ENCODE peak calls at places on chromosomes 4 and X, in nine cellular contexts. Q is CD8-positive, alpha-beta T cell; J is retina; O is naive thymus-derived CD8-positive, alpha-beta T cell; M is breast epithelium; U is right cardiac atrium; I is foreskin fibroblast; D is caudate nucleus; X is cerebellum. N is an unnamed sample.

GRCh38 chr4:84578540-84579409 is 4.2 kb upstream of the CDS1 start:
- DNase-seq in Q (no peak), J (peak; percentile 30), O (no peak), M (no peak), U (no peak), I (peak; percentile 21), D (no peak), X (no peak), N (peak; percentile 58)

GRCh38 chrX:12170755-12171154 is 32.5 kb downstream of the FRMPD4 start:
- DNase-seq in Q (no peak), J (no peak), O (no peak), M (no peak), U (no peak), I (no peak), D (no peak), X (no peak), N (no peak)

GRCh38 chrX:41275661-41276609 is 58.0 kb upstream of the DDX3X start:
- DNase-seq in Q (peak; percentile 36), J (peak; percentile 80), O (peak; percentile 50), M (peak; percentile 32), U (peak; percentile 88), I (peak; percentile 53), D (peak; percentile 40), X (peak; percentile 39), N (peak; percentile 59)

GRCh38 chrX:153339662-153340061 is 5.7 kb downstream of the ZNF275 start:
- DNase-seq in Q (no peak), J (no peak), O (no peak), M (no peak), U (no peak), I (no peak), D (no peak), X (no peak), N (no peak)

GRCh38 chr4:124525524-124525923 is 187.0 kb downstream of the ANKRD50 start:
- DNase-seq in Q (no peak), J (no peak), O (no peak), M (no peak), U (peak; percentile 25), I (no peak), D (no peak), X (no peak), N (no peak)

GRCh38 chr4:146224331-146224966 is 10.1 kb downstream of the REELD1 start:
- DNase-seq in Q (no peak), J (no peak), O (no peak), M (no peak), U (no peak), I (no peak), D (no peak), X (no peak), N (peak; percentile 91)

GRCh38 chrX:38061335-38061734 is 55.0 kb downstream of the SYTL5 start:
- DNase-seq in Q (no peak), J (no peak), O (no peak), M (no peak), U (no peak), I (peak; percentile 30), D (no peak), X (no peak), N (peak; percentile 47)

GRCh38 chr4:52996261-52997131 is 134.4 kb downstream of the RASL11B start:
- DNase-seq in Q (no peak), J (no peak), O (no peak), M (no peak), U (peak; percentile 66), I (peak; percentile 81), D (no peak), X (no peak), N (peak; percentile 98)

GRCh38 chr4:165472943-165473676 is 94.3 kb downstream of the CPE start:
- DNase-seq in Q (no peak), J (no peak), O (no peak), M (no peak), U (no peak), I (no peak), D (no peak), X (no peak), N (no peak)

GRCh38 chr4:6095023-6095817 is 77.0 kb upstream of the C4orf50 start:
- DNase-seq in Q (no peak), J (no peak), O (no peak), M (no peak), U (no peak), I (no peak), D (no peak), X (no peak), N (no peak)

GRCh38 chr4:83454626-83455025 is 997 bp downstream of the HELQ start:
- DNase-seq in Q (no peak), J (peak; percentile 6), O (no peak), M (no peak), U (no peak), I (no peak), D (no peak), X (peak; percentile 2), N (peak; percentile 35)

GRCh38 chr4:35250771-35251170 is 993.5 kb downstream of the ARAP2 start:
- DNase-seq in Q (no peak), J (no peak), O (no peak), M (no peak), U (no peak), I (no peak), D (no peak), X (no peak), N (no peak)

GRCh38 chr4:127403523-127404084 is 229.2 kb upstream of the INTU start:
- DNase-seq in Q (no peak), J (peak; percentile 37), O (no peak), M (no peak), U (no peak), I (no peak), D (no peak), X (no peak), N (no peak)

N was measured in fibroblast of villous mesenchyme.